ENCODE peak calls at places on chromosome 9, in seven cellular contexts. B is H1, G is H9, F is trophoblast cell, L is IMR-90, U is mesenchymal stem cell, O is mesendoderm. V is an unnamed sample.

GRCh38 chr9:24132244-24132643 is 306.2 kb upstream of the ELAVL2 start:
- DNase-seq in B (no peak), G (no peak), F (no peak), L (no peak), U (no peak), O (no peak), V (no peak)

GRCh38 chr9:14654932-14655331 is 38.3 kb downstream of the ZDHHC21 start:
- DNase-seq in B (no peak), G (no peak), F (no peak), L (peak), U (peak), O (peak), V (no peak)

GRCh38 chr9:3181049-3181953 is 337.4 kb upstream of the PUM3 start:
- DNase-seq in B (peak), G (peak), F (peak), L (no peak), U (peak), O (peak), V (peak)

GRCh38 chr9:84583866-84584265 is 85.7 kb upstream of the NTRK2 start:
- DNase-seq in B (no peak), G (no peak), F (no peak), L (no peak), U (no peak), O (no peak), V (no peak)

GRCh38 chr9:78074385-78075291 is 43.0 kb upstream of the GNAQ start:
- DNase-seq in B (no peak), G (no peak), F (no peak), L (no peak), U (no peak), O (no peak), V (no peak)

GRCh38 chr9:120477534-120478001 is 102.4 kb downstream of the CDK5RAP2 start:
- DNase-seq in B (peak), G (peak), F (peak), L (peak), U (peak), O (peak), V (peak)

GRCh38 chr9:37913480-37914153 is 9.7 kb upstream of the SLC25A51 start:
- DNase-seq in B (peak), G (peak), F (peak), L (peak), U (peak), O (peak), V (peak)

GRCh38 chr9:85202596-85202995 is 533.1 kb downstream of the NTRK2 start:
- DNase-seq in B (no peak), G (no peak), F (no peak), L (no peak), U (no peak), O (peak), V (no peak)

GRCh38 chr9:120014751-120015235 is 565.2 kb downstream of the CDK5RAP2 start:
- DNase-seq in B (no peak), G (no peak), F (no peak), L (no peak), U (no peak), O (no peak), V (no peak)

GRCh38 chr9:108552459-108553040 is 303.2 kb downstream of the ACTL7B start:
- DNase-seq in B (no peak), G (no peak), F (peak), L (peak), U (no peak), O (no peak), V (no peak)

GRCh38 chr9:6109986-6110385 is 94.6 kb upstream of the RANBP6 start:
- DNase-seq in B (no peak), G (no peak), F (no peak), L (peak), U (no peak), O (no peak), V (no peak)

GRCh38 chr9:127336086-127336485 is 60.9 kb upstream of the SLC2A8 start:
- DNase-seq in B (no peak), G (no peak), F (no peak), L (peak), U (peak), O (no peak), V (no peak)

GRCh38 chr9:133991211-133991921 is 758 bp downstream of the VAV2 start:
- DNase-seq in B (no peak), G (no peak), F (no peak), L (no peak), U (no peak), O (peak), V (no peak)

GRCh38 chr9:98999152-98999525 is 55.4 kb downstream of the COL15A1 start:
- DNase-seq in B (no peak), G (peak), F (no peak), L (no peak), U (no peak), O (no peak), V (no peak)

GRCh38 chr9:135490980-135491444 is 9.5 kb upstream of the MRPS2 start:
- DNase-seq in B (no peak), G (no peak), F (no peak), L (no peak), U (no peak), O (no peak), V (no peak)

GRCh38 chr9:137433349-137433915 is 7.7 kb downstream of the ENTPD8 start:
- DNase-seq in B (no peak), G (no peak), F (no peak), L (no peak), U (no peak), O (no peak), V (no peak)

GRCh38 chr9:82115900-82116299 is 127.3 kb downstream of the SPATA31D1 start:
- DNase-seq in B (no peak), G (no peak), F (no peak), L (no peak), U (no peak), O (no peak), V (no peak)

GRCh38 chr9:124180557-124180956 is 77.2 kb upstream of the NEK6 start:
- DNase-seq in B (no peak), G (no peak), F (no peak), L (peak), U (no peak), O (no peak), V (no peak)

GRCh38 chr9:893843-894420 is 52.4 kb downstream of the DMRT1 start:
- DNase-seq in B (peak), G (peak), F (peak), L (peak), U (peak), O (peak), V (peak)

GRCh38 chr9:89226076-89226475 is 47.5 kb upstream of the SHC3 start:
- DNase-seq in B (peak), G (peak), F (no peak), L (peak), U (peak), O (peak), V (peak)

GRCh38 chr9:88966894-88967676 is 24.2 kb upstream of the S1PR3 start:
- DNase-seq in B (no peak), G (no peak), F (no peak), L (no peak), U (no peak), O (no peak), V (no peak)

GRCh38 chr9:96621619-96622018 is 2.0 kb upstream of the CDC14B start:
- DNase-seq in B (no peak), G (no peak), F (no peak), L (peak), U (no peak), O (peak), V (no peak)

GRCh38 chr9:6171667-6172066 is 43.9 kb upstream of the IL33 start:
- DNase-seq in B (no peak), G (no peak), F (no peak), L (no peak), U (no peak), O (peak), V (no peak)

GRCh38 chr9:109914280-109915027 is 134.5 kb downstream of the PALM2AKAP2 start:
- DNase-seq in B (no peak), G (no peak), F (no peak), L (peak), U (peak), O (no peak), V (no peak)

GRCh38 chr9:131082774-131083512 is 13.4 kb upstream of the AIF1L start:
- DNase-seq in B (no peak), G (no peak), F (no peak), L (no peak), U (no peak), O (no peak), V (no peak)

GRCh38 chr9:136416427-136416826 is 6.0 kb downstream of the PMPCA start:
- DNase-seq in B (no peak), G (no peak), F (no peak), L (peak), U (no peak), O (no peak), V (no peak)

GRCh38 chr9:1411826-1412225 is 361.7 kb downstream of the DMRT2 start:
- DNase-seq in B (no peak), G (no peak), F (no peak), L (no peak), U (no peak), O (no peak), V (no peak)

GRCh38 chr9:135218331-135219225 is 131.1 kb downstream of the OLFM1 start:
- DNase-seq in B (no peak), G (peak), F (no peak), L (no peak), U (no peak), O (peak), V (no peak)

GRCh38 chr9:123825337-123825736 is 104.6 kb downstream of the DENND1A start:
- DNase-seq in B (no peak), G (no peak), F (peak), L (peak), U (peak), O (peak), V (no peak)

GRCh38 chr9:132752877-132753592 is 82.8 kb downstream of the GTF3C4 start:
- DNase-seq in B (no peak), G (no peak), F (no peak), L (no peak), U (no peak), O (no peak), V (peak)

GRCh38 chr9:91066856-91067255 is 265.2 kb downstream of the SYK start:
- DNase-seq in B (no peak), G (no peak), F (no peak), L (no peak), U (no peak), O (no peak), V (no peak)

GRCh38 chr9:28678097-28678496 is 1104.8 kb upstream of the C9orf72 start:
- DNase-seq in B (no peak), G (no peak), F (no peak), L (no peak), U (no peak), O (peak), V (no peak)

GRCh38 chr9:17229945-17230560 is 95.2 kb downstream of the CNTLN start:
- DNase-seq in B (no peak), G (no peak), F (no peak), L (no peak), U (no peak), O (peak), V (no peak)

GRCh38 chr9:38233343-38233742 is 159.2 kb upstream of the ALDH1B1 start:
- DNase-seq in B (no peak), G (no peak), F (no peak), L (no peak), U (no peak), O (no peak), V (no peak)

GRCh38 chr9:90385126-90385525 is 257.5 kb downstream of the DIRAS2 start:
- DNase-seq in B (no peak), G (no peak), F (no peak), L (no peak), U (no peak), O (peak), V (no peak)

GRCh38 chr9:7315746-7316457 is 483.7 kb downstream of the DMAC1 start:
- DNase-seq in B (no peak), G (no peak), F (no peak), L (peak), U (peak), O (no peak), V (no peak)
- H3K27ac ChIP-seq in B (no peak), G (no peak), F (no peak), L (peak), U (no peak), O (no peak), V (no peak)

GRCh38 chr9:13478235-13478634 is 198.7 kb upstream of the MPDZ start:
- DNase-seq in B (no peak), G (no peak), F (no peak), L (peak), U (no peak), O (no peak), V (no peak)
- H2BK5ac ChIP-seq in B (no peak), G (no peak), F (no peak), L (no peak), U (no peak), O (no peak), V (no peak)

DNA sequence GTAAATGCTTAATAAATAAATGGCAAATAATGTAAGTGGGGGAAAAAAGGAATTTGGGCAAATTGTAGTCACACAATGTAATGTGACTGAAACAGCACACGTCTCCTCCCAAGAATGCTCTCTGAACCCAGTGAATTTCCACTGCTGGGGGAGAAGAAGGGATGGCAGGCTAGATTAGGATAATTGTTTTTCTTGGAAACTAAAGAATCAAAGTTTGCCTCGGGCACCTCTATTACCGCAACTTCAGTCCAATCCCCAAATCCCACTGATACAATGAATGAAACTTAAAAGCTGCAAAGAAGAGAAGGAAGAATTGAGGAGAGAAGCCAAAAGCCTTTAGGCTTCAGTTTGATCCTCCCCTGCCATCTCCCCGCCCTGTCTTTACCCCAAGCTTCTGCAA is 423.2 kb upstream of the PAPPA start:
- DNase-seq in B (no peak), G (no peak), F (no peak), L (no peak), U (no peak), O (no peak), V (no peak)
- H2BK120ac ChIP-seq in B (no peak), G (no peak), F (no peak), L (no peak), U (peak), O (no peak), V (no peak)

DNA sequence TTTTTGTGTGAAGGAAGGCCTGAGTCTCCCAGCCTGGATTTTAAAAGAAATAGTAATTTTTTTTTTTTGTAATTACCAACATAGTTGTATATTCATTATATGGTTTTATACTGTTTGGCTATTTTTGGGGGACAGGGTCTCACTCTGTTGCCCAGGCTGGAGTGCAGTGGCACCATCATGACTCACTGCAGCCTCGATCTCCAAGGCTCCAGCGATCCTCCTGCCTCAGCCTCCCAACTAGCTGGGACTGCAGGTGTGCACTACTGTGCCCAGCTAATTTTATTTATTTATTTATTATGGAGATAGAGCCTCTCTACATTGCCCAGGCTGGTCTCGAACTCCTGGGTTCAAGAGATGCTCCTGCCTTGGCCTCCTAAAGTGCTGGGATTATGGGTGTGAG is 5.1 kb downstream of the LRRC8A start:
- DNase-seq in B (no peak), G (no peak), F (no peak), L (no peak), U (no peak), O (no peak), V (no peak)
- H3K27ac ChIP-seq in B (no peak), G (no peak), F (no peak), L (no peak), U (no peak), O (no peak), V (no peak)

DNA sequence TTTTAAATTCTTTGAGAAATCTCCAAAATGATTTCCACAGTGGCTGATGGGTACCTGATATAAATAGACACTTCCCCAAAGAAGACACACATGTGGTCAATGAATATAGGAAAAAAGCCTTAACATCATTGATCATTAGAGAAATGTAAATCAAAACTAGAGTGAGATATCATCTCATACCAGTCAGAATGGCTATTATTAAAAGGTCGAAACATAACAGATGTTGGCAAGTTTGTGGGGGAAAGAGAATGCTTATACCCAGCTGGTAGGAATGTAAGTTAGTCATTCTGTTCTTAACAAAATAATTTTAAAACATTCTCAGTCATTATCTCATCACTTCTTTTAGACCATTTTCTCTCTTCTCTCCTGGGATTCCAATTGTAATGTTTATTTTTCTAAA is 1666.0 kb upstream of the ACO1 start:
- DNase-seq in B (no peak), G (no peak), F (no peak), L (no peak), U (no peak), O (no peak), V (no peak)
- H2BK5ac ChIP-seq in B (no peak), G (no peak), F (no peak), L (no peak), U (no peak), O (no peak), V (no peak)

GRCh38 chr9:94212531-94212930 is 46.6 kb upstream of the ZNF169 start:
- DNase-seq in B (peak), G (peak), F (no peak), L (no peak), U (no peak), O (peak), V (no peak)
- H2BK120ac ChIP-seq in B (no peak), G (no peak), F (no peak), L (no peak), U (no peak), O (no peak), V (no peak)

GRCh38 chr9:75169623-75170022 is 81.3 kb downstream of the OSTF1 start:
- DNase-seq in B (no peak), G (no peak), F (peak), L (no peak), U (no peak), O (peak), V (no peak)

GRCh38 chr9:75168270-75169185 is 80.2 kb downstream of the OSTF1 start:
- DNase-seq in B (no peak), G (no peak), F (no peak), L (no peak), U (no peak), O (no peak), V (no peak)

GRCh38 chr9:75163764-75164163 is 75.5 kb downstream of the OSTF1 start:
- DNase-seq in B (no peak), G (no peak), F (no peak), L (no peak), U (no peak), O (no peak), V (no peak)

GRCh38 chr9:75164573-75164972 is 76.3 kb downstream of the OSTF1 start:
- DNase-seq in B (no peak), G (no peak), F (no peak), L (no peak), U (no peak), O (no peak), V (no peak)

DNA sequence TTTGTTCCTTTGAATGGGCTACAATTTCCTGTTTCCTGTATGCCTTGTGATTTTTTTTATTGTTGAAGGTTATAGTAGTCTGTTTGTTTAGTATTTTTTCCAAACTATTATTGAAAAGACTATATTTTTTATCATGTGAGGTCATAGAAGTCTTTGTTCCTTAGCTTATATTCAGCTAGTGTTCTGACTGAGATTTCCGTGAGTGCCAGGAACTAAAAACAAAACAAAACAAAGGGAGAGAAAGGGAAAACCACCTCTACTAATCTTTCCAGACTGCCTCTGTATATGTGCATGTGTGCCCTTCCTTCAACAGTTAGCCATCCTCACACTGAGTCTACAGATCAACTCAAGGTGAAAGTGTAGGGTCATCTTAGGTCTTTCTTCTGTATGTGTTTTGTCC is 79.0 kb downstream of the OSTF1 start:
- DNase-seq in B (no peak), G (no peak), F (no peak), L (no peak), U (no peak), O (no peak), V (no peak)
- H3K27ac ChIP-seq in B (no peak), G (no peak), F (peak), L (no peak), U (no peak), O (no peak), V (no peak)

DNA sequence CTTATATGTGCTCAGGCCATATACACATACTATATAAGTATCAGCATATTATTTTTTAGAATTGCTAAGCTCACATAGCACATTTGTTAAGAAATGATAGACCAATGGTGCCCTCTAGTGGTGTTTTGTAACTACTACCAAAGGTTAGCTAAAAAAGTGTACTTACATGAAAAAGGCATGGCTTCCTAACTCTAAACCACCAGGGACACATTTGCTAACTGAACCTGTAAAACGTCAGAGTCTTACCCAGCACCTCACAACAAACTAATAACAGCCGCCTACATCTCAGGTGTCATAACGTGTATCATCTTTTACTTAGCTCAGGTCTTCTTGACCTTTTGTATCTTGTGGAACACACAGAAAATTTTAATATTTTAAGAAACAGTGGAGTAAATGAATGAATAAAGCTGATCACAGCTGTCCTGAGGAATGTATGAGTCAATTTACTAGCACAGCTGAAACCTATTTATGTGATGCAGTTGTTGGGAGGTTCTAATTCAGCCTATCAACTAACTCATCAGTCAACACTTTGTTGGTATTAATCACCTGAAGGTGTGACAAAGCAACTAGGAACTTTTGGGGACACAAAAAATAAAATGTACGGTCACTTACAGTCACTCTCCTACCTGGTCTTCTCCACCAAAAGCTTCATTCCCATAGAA is 72.9 kb downstream of the BAAT start:
- DNase-seq in B (no peak), G (no peak), F (peak), L (peak), U (peak), O (peak), V (peak)
- H2BK5ac ChIP-seq in B (no peak), G (no peak), F (no peak), L (no peak), U (no peak), O (no peak), V (no peak)

GRCh38 chr9:68584110-68585033 is 43.7 kb upstream of the TMEM252 start:
- DNase-seq in B (peak), G (peak), F (peak), L (peak), U (peak), O (peak), V (peak)
- H2BK120ac ChIP-seq in B (no peak), G (no peak), F (no peak), L (no peak), U (no peak), O (no peak), V (no peak)

GRCh38 chr9:129889936-129890717 is 54.9 kb downstream of the USP20 start:
- DNase-seq in B (peak), G (peak), F (no peak), L (no peak), U (no peak), O (peak), V (no peak)
- H3K27ac ChIP-seq in B (peak), G (no peak), F (no peak), L (no peak), U (no peak), O (no peak), V (peak)

V was measured in neuronal stem cell.